ENCODE peak calls at places on chromosomes 5 and 9, in five cellular contexts. Z, R, D, V and O are unnamed samples.
A peak's percentile ranks its signal among the peaks of the same experiment; 100 is the strongest.

GRCh38 chr9:19116391-19116790 is 10.9 kb downstream of the PLIN2 start:
- DNase-seq in Z (peak; percentile 36), R (peak; percentile 64), D (no peak), V (peak; percentile 91), O (peak; percentile 59)

GRCh38 chr5:172048170-172048422 is 41.7 kb upstream of the FBXW11 start:
- DNase-seq in Z (no peak), R (no peak), D (no peak), V (no peak), O (no peak)

GRCh38 chr9:108436470-108436869 is 419.3 kb downstream of the ACTL7B start:
- DNase-seq in Z (no peak), R (no peak), D (no peak), V (no peak), O (no peak)

GRCh38 chr9:117387422-117387821 is 27.4 kb downstream of the ASTN2 start:
- DNase-seq in Z (no peak), R (no peak), D (no peak), V (no peak), O (no peak)

GRCh38 chr9:137077758-137078693 is 709 bp downstream of the UAP1L1 start:
- DNase-seq in Z (no peak), R (no peak), D (peak; percentile 28), V (peak; percentile 56), O (peak; percentile 33)

GRCh38 chr9:71716138-71716909 is 52.0 kb downstream of the CEMIP2 start:
- DNase-seq in Z (no peak), R (no peak), D (peak; percentile 59), V (no peak), O (no peak)

GRCh38 chr5:122142480-122142879 is 13.1 kb downstream of the ZNF474 start:
- DNase-seq in Z (no peak), R (peak; percentile 93), D (peak; percentile 54), V (no peak), O (peak; percentile 56)

GRCh38 chr9:79572032-79572890 is 496 bp downstream of the TLE4 start:
- DNase-seq in Z (peak; percentile 26), R (peak; percentile 40), D (peak; percentile 86), V (peak; percentile 80), O (peak; percentile 54)

GRCh38 chr5:69335341-69335975 is 2.9 kb upstream of the CCDC125 start:
- DNase-seq in Z (no peak), R (no peak), D (peak; percentile 15), V (no peak), O (no peak)

GRCh38 chr9:71857159-71857558 is 53.8 kb downstream of the ABHD17B start:
- DNase-seq in Z (no peak), R (no peak), D (no peak), V (no peak), O (no peak)

GRCh38 chr5:34550977-34551376 is 105.2 kb upstream of the RAI14 start:
- DNase-seq in Z (no peak), R (no peak), D (no peak), V (no peak), O (no peak)

GRCh38 chr5:78586251-78586650 is 62.3 kb downstream of the LHFPL2 start:
- DNase-seq in Z (no peak), R (peak; percentile 100), D (peak; percentile 96), V (no peak), O (peak; percentile 94)

GRCh38 chr9:15707000-15707399 is 154.2 kb downstream of the CCDC171 start:
- DNase-seq in Z (no peak), R (peak; percentile 1), D (no peak), V (no peak), O (no peak)

GRCh38 chr9:116372081-116372673 is 218.6 kb downstream of the PAPPA start:
- DNase-seq in Z (no peak), R (no peak), D (no peak), V (no peak), O (no peak)

GRCh38 chr5:81164936-81165335 is 68.2 kb upstream of the CKMT2 start:
- DNase-seq in Z (no peak), R (peak; percentile 35), D (no peak), V (no peak), O (no peak)

GRCh38 chr9:2180171-2180570 is 165.0 kb downstream of the SMARCA2 start:
- DNase-seq in Z (no peak), R (no peak), D (peak; percentile 19), V (no peak), O (no peak)

GRCh38 chr9:70470050-70471015 is 55.9 kb upstream of the KLF9 start:
- DNase-seq in Z (no peak), R (no peak), D (peak; percentile 54), V (no peak), O (no peak)

GRCh38 chr5:122400961-122401360 is 88.9 kb downstream of the SNCAIP start:
- DNase-seq in Z (no peak), R (no peak), D (no peak), V (no peak), O (no peak)

GRCh38 chr5:171661146-171661545 is 124.5 kb upstream of the SMIM23 start:
- DNase-seq in Z (no peak), R (no peak), D (no peak), V (no peak), O (no peak)

GRCh38 chr5:62720036-62720441 is 141.4 kb downstream of the LRRC70 start:
- DNase-seq in Z (no peak), R (peak; percentile 21), D (peak; percentile 32), V (no peak), O (peak; percentile 41)

GRCh38 chr5:132083065-132083678 is 9.6 kb downstream of the CSF2 start:
- DNase-seq in Z (no peak), R (no peak), D (no peak), V (peak; percentile 29), O (no peak)

GRCh38 chr9:114002986-114003740 is 74.9 kb downstream of the AMBP start:
- DNase-seq in Z (peak; percentile 5), R (no peak), D (no peak), V (no peak), O (no peak)

GRCh38 chr9:114002271-114002985 is 75.7 kb downstream of the AMBP start:
- DNase-seq in Z (peak; percentile 11), R (no peak), D (no peak), V (no peak), O (no peak)

GRCh38 chr9:114003756-114004155 is 74.3 kb downstream of the AMBP start:
- DNase-seq in Z (peak; percentile 3), R (no peak), D (peak; percentile 43), V (no peak), O (no peak)

GRCh38 chr9:114005371-114006154 is 72.5 kb downstream of the AMBP start:
- DNase-seq in Z (peak; percentile 4), R (no peak), D (no peak), V (no peak), O (no peak)

DNA sequence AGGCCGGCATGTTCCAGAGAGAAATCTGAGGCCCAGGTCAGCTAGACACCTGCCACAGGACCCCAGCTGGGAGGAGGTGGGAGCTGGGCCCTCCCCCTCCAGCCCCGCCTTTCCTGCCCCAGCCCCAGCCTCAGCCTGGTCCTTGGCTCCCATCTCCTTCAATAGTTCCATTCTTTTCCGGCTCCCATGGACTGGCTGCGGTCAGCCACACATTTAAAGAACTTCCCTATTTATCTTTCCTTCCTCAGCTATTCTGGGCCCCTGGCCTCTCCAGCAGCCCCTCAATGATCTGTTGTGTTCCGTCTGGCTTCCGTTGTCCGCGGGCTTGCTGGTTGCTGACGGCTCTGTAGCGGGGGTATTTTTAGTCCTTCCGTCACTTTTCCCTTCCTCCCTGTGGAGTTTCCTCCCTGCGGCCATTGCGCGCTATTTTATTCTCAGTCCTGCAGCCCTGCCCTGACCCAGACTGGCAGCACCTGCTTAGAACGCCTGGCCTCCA is 73.8 kb downstream of the AMBP start:
- DNase-seq in Z (peak; percentile 32), R (no peak), D (no peak), V (peak; percentile 68), O (no peak)
- H3K4me3 ChIP-seq in Z (no peak overlapping the region), R (no peak overlapping the region), D (no peak overlapping the region), V (peak overlapping the region; percentile 1), O (no peak overlapping the region)

DNA sequence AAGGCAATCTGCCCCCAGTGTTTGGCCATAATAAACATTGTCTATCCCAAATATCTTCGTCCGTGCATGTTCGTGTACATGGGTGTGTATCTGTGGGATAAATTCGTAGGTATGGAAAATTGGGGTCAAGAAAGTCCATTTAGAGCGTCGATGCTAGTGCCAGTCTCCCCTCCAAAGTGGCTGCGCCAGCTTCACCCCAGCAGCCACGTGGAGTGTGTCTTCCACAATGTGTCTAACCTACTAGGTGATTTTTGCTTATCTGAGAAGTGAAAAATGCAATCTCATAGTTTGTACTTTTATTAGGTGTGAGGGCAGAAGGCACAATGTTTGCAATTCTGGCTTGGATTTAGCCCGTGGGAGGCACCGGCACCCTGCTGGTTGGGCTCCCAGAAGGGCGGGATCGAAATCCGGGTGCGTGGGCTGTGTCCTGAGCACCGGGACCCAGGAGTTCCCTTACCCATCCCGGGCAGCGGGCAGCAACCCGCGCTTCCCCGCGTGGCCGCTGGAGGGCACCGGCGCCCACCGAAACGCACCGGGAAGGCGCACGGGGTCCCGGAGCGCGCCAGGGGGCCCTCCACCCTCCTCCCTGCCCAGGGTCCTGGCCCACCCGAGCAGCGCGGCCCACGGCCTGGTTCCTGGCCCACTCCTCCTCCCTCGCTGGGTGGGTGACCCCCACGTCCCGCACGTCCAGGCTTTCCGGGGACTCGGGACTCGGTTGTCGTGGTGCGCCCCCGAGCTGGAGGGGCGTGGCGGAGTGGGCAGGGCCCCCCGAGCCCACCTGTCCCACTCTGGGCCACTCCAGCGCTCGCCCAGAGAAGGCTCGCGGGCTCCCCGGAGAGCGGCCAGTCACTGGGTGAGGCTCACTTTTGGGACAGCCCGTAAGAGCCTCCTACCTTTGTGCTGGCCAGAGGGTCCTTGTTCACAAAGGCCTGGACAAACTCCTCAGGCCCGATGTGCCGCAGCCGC is 55.4 kb upstream of the RNF130 start:
- DNase-seq in Z (peak; percentile 9), R (no peak), D (peak; percentile 60), V (peak; percentile 56), O (peak; percentile 70)
- H3K27me3 ChIP-seq in Z (peaks cover 4% of the 10 kb centered on the region), R (peaks cover 24% of the 10 kb centered on the region), D (peaks cover 70% of the 10 kb centered on the region), V (no peaks in the 10 kb centered on the region), O (peaks cover 41% of the 10 kb centered on the region)

GRCh38 chr5:102863058-102863457 is 108.0 kb downstream of the PAM start:
- DNase-seq in Z (no peak), R (no peak), D (no peak), V (no peak), O (no peak)

GRCh38 chr5:102866315-102866693 is 111.2 kb downstream of the PAM start:
- DNase-seq in Z (no peak), R (peak; percentile 16), D (peak; percentile 54), V (no peak), O (no peak)

GRCh38 chr5:102863764-102864560 is 108.9 kb downstream of the PAM start:
- DNase-seq in Z (no peak), R (peak; percentile 10), D (peak; percentile 29), V (no peak), O (no peak)

GRCh38 chr5:102865510-102866314 is 110.6 kb downstream of the PAM start:
- DNase-seq in Z (peak; percentile 71), R (peak; percentile 88), D (peak; percentile 84), V (peak; percentile 91), O (peak; percentile 78)

DNA sequence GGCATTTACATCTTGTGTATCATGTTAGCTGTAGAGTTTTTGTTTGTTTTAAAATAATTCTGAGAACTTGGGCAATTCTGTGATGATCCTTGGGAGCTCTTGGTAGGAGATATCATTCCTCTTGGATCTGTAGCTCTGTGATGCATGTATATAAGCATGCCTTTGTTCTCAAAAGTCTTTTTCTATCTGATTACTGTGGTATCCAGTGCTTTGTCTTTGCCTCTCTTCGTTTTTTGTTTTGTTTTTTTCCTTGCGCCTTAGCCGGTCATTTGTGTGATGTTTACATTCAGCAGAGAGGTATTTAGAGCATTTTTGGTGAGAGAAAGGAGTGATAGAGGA is 110.0 kb downstream of the PAM start:
- DNase-seq in Z (no peak), R (peak; percentile 41), D (peak; percentile 58), V (no peak), O (no peak)
- H3K4me3 ChIP-seq in Z (peak overlapping the region; percentile 66), R (peak overlapping the region; percentile 56), D (peak overlapping the region; percentile 87), V (peak overlapping the region; percentile 84), O (peak overlapping the region; percentile 62)

DNA sequence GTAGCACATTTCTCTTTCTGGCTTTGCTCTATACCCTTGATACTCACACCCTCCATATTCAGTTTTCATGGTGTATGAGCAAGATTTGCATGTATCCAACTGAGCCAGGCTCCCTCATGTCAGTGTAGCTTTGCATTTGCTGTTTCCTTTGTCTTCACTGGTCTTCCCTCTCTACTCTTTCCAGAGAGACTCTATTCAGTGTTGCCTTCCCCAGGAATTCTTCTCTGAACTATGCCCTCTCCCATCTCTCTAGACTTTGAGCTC is 20.4 kb upstream of the PAX5 start:
- DNase-seq in Z (no peak), R (no peak), D (no peak), V (no peak), O (no peak)
- H3K27me3 ChIP-seq in Z (no peaks in the 10 kb centered on the region), R (peaks cover 55% of the 10 kb centered on the region), D (peaks cover 79% of the 10 kb centered on the region), V (peaks cover 3% of the 10 kb centered on the region), O (peaks cover 5% of the 10 kb centered on the region)